ENCODE peak calls at places on chromosomes 5 and 9, in five cellular contexts. F is sigmoid colon, J is tibial nerve, M is esophagus squamous epithelium, P is testis. A is an unnamed sample. For H3K36me3, the result is how much of the 10 kb centered on the place peaks cover.

GRCh38 chr5:1009359-1010180 is 968 bp downstream of the NKD2 start:
- DNase-seq in P (peak), J (no peak), F (peak), M (no peak), A (peak)

GRCh38 chr5:1882337-1883119 is at the start of gene IRX4:
- DNase-seq in J (no peak), F (no peak), M (no peak), P (peak), A (no peak)

GRCh38 chr5:160685695-160686094 is 166.3 kb downstream of the ATP10B start:
- DNase-seq in M (no peak), P (no peak), F (no peak), J (no peak), A (no peak)

GRCh38 chr5:180313677-180314076 is 21.8 kb upstream of the MAPK9 start:
- DNase-seq in M (no peak), P (peak), J (no peak), F (no peak), A (peak)

GRCh38 chr5:119322312-119322947 is 33.4 kb upstream of the TNFAIP8 start:
- DNase-seq in M (no peak), J (no peak), P (no peak), F (no peak), A (no peak)

GRCh38 chr9:114177423-114178064 is 22.2 kb downstream of the COL27A1 start:
- DNase-seq in P (no peak), F (no peak), J (no peak), M (no peak), A (peak)

GRCh38 chr5:387491-388265 is 55.3 kb upstream of the EXOC3 start:
- DNase-seq in P (peak), M (no peak), F (no peak), J (no peak), A (no peak)

GRCh38 chr9:33140406-33141360 is 26.5 kb downstream of the B4GALT1 start:
- DNase-seq in M (no peak), J (no peak), P (peak), F (peak), A (no peak)

GRCh38 chr9:37957664-37957953 is 53.7 kb upstream of the SLC25A51 start:
- DNase-seq in J (no peak), M (no peak), P (no peak), F (no peak), A (no peak)

GRCh38 chr9:131562032-131562959 is 17.0 kb downstream of the PRRT1B start:
- DNase-seq in J (no peak), P (no peak), M (no peak), F (no peak), A (no peak)

GRCh38 chr9:35756743-35757526 is 2.9 kb upstream of the MSMP start:
- DNase-seq in F (peak), M (no peak), J (no peak), P (no peak), A (peak)

GRCh38 chr5:45454114-45454513 is 242.1 kb downstream of the HCN1 start:
- DNase-seq in J (no peak), M (no peak), F (no peak), P (peak), A (peak)

GRCh38 chr9:91948061-91948422 is 2.0 kb downstream of the ROR2 start:
- DNase-seq in P (no peak), F (peak), M (no peak), J (no peak), A (no peak)

DNA sequence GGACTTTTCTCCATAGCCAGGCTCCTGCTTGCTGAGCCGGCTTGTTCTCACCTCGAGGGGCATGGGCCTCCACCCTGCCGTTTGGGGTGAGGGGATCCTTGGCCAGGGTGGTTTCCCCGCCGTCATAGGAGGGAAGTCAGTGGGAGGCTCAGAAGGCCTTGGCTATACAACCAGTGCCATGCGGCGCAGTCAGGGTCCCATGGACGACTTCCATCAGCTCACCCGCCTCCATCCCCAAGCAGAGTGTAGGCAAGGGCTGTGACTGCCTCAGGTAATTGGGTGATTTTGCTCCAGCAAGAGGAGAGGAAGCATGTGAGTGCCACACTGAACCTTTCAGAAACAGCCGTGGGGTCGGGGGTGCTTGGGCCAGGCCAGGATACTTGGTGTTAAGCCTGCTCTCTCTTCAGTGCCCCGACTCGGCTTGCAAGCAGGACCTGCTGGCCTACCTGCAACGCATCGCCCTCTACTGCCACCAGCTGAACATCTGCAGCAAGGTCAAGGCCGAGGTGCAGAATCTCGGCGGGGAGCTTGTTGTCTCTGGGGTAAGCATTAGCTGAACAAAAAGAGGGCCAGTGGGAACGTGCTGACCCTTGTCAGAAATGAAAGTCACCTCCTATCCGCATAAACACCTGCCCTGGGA is 57.2 kb upstream of the LRRTM2 start:
- DNase-seq in P (no peak), F (no peak), M (no peak), J (no peak), A (peak)
- TF ChIP-seq CTCF in P (no peak), F (no peak), M (no peak), J (no peak), A (no peak)

GRCh38 chr5:41831155-41831554 is 39.1 kb downstream of the OXCT1 start:
- DNase-seq in F (no peak), P (no peak), J (no peak), M (no peak), A (no peak)

GRCh38 chr5:41835625-41836024 is 34.6 kb downstream of the OXCT1 start:
- DNase-seq in J (no peak), M (no peak), F (peak), P (no peak), A (peak)

GRCh38 chr5:41832430-41832829 is 37.8 kb downstream of the OXCT1 start:
- DNase-seq in J (no peak), F (no peak), P (no peak), M (no peak), A (no peak)

DNA sequence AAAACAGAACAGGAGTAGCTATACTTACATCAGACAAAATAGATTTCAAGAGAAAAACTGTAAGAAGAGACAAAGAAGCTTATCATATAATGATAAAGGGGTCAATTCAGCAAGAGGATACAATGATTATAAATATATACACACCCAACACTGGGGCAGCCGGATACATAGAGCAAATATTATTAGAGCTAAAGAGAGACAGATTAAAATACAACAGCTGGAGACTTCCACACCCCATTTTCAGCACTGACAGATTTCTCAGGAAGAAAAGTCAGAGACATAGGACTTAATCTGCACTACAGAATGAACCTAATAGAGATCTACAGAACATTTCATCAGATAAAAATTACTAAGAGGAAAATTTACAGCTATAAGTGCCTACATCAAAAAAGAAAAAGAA is 35.7 kb downstream of the OXCT1 start:
- DNase-seq in J (no peak), M (no peak), F (no peak), P (no peak), A (no peak)
- H3K36me3 ChIP-seq in J (under half), M (under half), F (under half), P (under half), A (under half)

DNA sequence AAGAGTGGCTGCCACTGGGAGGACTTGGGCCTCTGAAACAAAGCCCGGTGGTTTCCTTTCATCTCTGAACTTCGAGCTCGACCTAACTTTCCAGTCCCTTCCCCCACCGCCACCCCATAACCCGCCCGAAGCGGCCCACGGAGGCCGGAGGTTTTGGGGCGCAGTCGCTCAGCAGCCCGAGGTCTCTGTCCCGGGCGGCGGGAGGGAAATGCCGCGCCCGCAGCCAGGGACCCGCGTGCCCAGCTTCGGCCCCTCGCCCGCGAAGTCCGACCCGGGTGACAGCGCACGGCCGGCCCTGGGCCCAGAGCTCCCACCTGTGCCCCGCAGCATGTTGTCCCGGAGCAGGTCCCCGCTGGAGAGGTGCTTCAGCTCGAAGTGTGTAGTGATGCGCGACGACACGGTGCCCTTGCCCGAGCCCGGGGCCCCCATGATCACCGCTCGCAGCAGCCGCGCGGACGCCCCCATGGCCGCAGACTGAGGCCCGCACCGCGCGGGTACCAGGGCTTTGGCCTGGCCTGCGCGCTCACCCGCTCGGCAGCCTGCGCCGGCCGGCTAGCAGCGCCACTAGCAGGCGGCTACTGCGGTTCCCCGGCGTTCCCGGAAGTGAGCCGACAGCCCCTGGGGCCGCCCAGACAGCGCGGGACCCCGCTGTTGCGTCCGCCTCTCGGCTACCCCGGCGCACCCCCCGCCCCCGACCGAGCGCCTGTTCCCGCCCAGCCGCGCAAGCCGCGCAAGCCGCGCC is at the start of gene AK3:
- DNase-seq in J (peak), P (peak), F (peak), M (peak), A (peak)
- TF ChIP-seq POLR2A in J (peak), P (peak), F (peak), M (peak), A (peak)

DNA sequence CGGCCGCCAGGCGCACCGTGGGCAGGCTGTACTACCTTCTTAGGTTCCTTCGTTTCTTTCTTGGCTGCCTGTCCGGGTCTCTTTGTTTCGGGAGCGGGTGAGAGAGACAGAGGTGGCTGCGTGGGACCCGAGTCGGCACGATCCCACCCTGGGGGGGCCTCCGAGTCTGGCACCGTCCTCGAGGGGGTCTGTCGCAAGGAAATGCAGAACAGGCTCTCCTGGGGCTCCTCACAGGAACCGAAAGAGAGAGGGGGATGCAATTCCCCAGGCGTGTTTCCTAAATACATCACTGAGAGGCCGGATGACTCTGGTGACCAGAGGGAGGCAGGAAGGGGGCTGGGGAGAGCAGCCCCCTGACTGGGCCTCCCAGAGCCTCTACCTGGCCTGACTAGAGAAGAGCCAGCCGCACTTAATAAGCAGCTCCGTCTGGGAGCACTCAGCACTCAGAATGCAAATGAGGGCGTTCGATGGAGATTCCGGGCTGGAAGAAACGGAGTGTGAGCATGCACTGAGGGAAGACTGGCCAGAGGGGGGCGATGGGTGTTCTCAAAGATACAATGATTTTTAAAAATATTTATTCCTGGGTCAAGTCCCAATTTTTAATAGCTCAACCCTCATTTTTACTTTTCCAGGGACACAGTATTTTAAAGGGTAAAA is 11.7 kb upstream of the INPP5E start:
- DNase-seq in M (no peak), J (no peak), P (no peak), F (no peak), A (no peak)
- TF ChIP-seq CTCF in M (no peak), J (no peak), P (no peak), F (no peak), A (no peak)

DNA sequence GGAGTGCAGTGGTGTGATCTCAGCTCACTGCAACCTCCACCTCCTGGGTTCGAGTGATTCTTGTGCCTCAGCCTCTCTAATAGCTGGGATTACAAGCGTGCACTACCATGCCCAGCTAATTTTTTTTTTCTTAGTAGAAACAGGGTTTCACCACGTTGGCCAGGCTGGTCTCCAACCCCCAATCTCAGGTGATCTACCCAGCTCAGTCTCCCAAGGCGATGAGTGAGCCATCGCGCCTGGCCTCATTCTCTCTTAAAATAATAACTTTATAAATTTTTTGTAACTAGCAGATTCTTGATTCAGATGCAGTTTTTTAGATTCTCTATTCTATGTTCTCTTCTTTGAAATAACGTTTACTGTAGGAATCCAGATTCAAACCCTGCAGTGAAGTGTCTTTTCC is 127.1 kb downstream of the GDNF start:
- DNase-seq in P (no peak), F (no peak), J (no peak), M (no peak), A (no peak)
- H3K36me3 ChIP-seq in P (under half), F (under half), J (under half), M (under half), A (under half)